ENCODE peak calls at places on chromosome 20, in five cellular contexts. One of them, this sample, is unnamed.

GRCh38 chr20:32522525-32522774 is 62.7 kb downstream of the NOL4L start:
- DNase-seq in hepatocyte: no peak
- DNase-seq in lung: no peak
- DNase-seq in GM12864: no peak
- DNase-seq in kidney epithelial cell: no peak
- DNase-seq in this sample: no peak

GRCh38 chr20:53622247-53623114 is 28.8 kb upstream of the ZNF217 start:
- DNase-seq in GM12864: no peak
- DNase-seq in hepatocyte: peak; percentile 20
- DNase-seq in kidney epithelial cell: no peak
- DNase-seq in lung: no peak
- DNase-seq in this sample: peak; percentile 52

GRCh38 chr20:7926767-7927166 is 13.5 kb downstream of the HAO1 start:
- DNase-seq in hepatocyte: peak; percentile 38
- DNase-seq in kidney epithelial cell: no peak
- DNase-seq in GM12864: no peak
- DNase-seq in lung: no peak
- DNase-seq in this sample: no peak

GRCh38 chr20:2748551-2749342 is 51.7 kb downstream of the CPXM1 start:
- DNase-seq in hepatocyte: no peak
- DNase-seq in lung: no peak
- DNase-seq in kidney epithelial cell: no peak
- DNase-seq in GM12864: no peak
- DNase-seq in this sample: peak; percentile 57

GRCh38 chr20:6692566-6693168 is 74.8 kb upstream of the BMP2 start:
- DNase-seq in GM12864: no peak
- DNase-seq in hepatocyte: peak; percentile 58
- DNase-seq in lung: no peak
- DNase-seq in kidney epithelial cell: no peak
- DNase-seq in this sample: no peak

GRCh38 chr20:36342721-36343120 is 36.6 kb downstream of the DLGAP4 start:
- DNase-seq in GM12864: no peak
- DNase-seq in hepatocyte: no peak
- DNase-seq in kidney epithelial cell: no peak
- DNase-seq in lung: no peak
- DNase-seq in this sample: no peak

GRCh38 chr20:51017313-51017712 is 5.6 kb downstream of the KCNG1 start:
- DNase-seq in GM12864: no peak
- DNase-seq in hepatocyte: no peak
- DNase-seq in lung: no peak
- DNase-seq in kidney epithelial cell: no peak
- DNase-seq in this sample: no peak

GRCh38 chr20:45450097-45450818 is 19.3 kb upstream of the WFDC2 start:
- DNase-seq in hepatocyte: peak; percentile 76
- DNase-seq in kidney epithelial cell: no peak
- DNase-seq in lung: no peak
- DNase-seq in GM12864: no peak
- DNase-seq in this sample: peak; percentile 74

GRCh38 chr20:21704408-21705385 is 767 bp upstream of the PAX1 start:
- DNase-seq in kidney epithelial cell: no peak
- DNase-seq in lung: no peak
- DNase-seq in hepatocyte: no peak
- DNase-seq in GM12864: no peak
- DNase-seq in this sample: no peak

GRCh38 chr20:23634044-23634801 is 3.5 kb downstream of the CST3 start:
- DNase-seq in hepatocyte: no peak
- DNase-seq in lung: no peak
- DNase-seq in GM12864: no peak
- DNase-seq in kidney epithelial cell: no peak
- DNase-seq in this sample: no peak

GRCh38 chr20:35451295-35451694 is 4.1 kb upstream of the CEP250 start:
- DNase-seq in lung: no peak
- DNase-seq in hepatocyte: no peak
- DNase-seq in kidney epithelial cell: no peak
- DNase-seq in GM12864: no peak
- DNase-seq in this sample: no peak

GRCh38 chr20:51594206-51594998 is 51.9 kb upstream of the NFATC2 start:
- DNase-seq in kidney epithelial cell: no peak
- DNase-seq in hepatocyte: no peak
- DNase-seq in GM12864: no peak
- DNase-seq in lung: no peak
- DNase-seq in this sample: peak; percentile 77

GRCh38 chr20:49510562-49511117 is 28.2 kb upstream of the KCNB1 start:
- DNase-seq in kidney epithelial cell: no peak
- DNase-seq in lung: peak; percentile 46
- DNase-seq in hepatocyte: peak; percentile 36
- DNase-seq in GM12864: no peak
- DNase-seq in this sample: peak; percentile 90

GRCh38 chr20:56716806-56717205 is 87.7 kb downstream of the TFAP2C start:
- DNase-seq in kidney epithelial cell: no peak
- DNase-seq in hepatocyte: no peak
- DNase-seq in lung: no peak
- DNase-seq in GM12864: no peak
- DNase-seq in this sample: no peak

GRCh38 chr20:9200196-9200595 is 131.3 kb downstream of the PLCB4 start:
- DNase-seq in hepatocyte: no peak
- DNase-seq in kidney epithelial cell: no peak
- DNase-seq in lung: no peak
- DNase-seq in GM12864: no peak
- DNase-seq in this sample: no peak

GRCh38 chr20:59588236-59588855 is 16.0 kb upstream of the PHACTR3 start:
- DNase-seq in kidney epithelial cell: no peak
- DNase-seq in GM12864: no peak
- DNase-seq in lung: no peak
- DNase-seq in hepatocyte: no peak
- DNase-seq in this sample: no peak

GRCh38 chr20:11195169-11195568 is 521.4 kb upstream of the JAG1 start:
- DNase-seq in lung: no peak
- DNase-seq in GM12864: no peak
- DNase-seq in hepatocyte: peak; percentile 15
- DNase-seq in kidney epithelial cell: no peak
- DNase-seq in this sample: no peak

GRCh38 chr20:64065062-64065972 is 2.3 kb downstream of the TCEA2 start:
- DNase-seq in hepatocyte: no peak
- DNase-seq in lung: no peak
- DNase-seq in GM12864: no peak
- DNase-seq in kidney epithelial cell: no peak
- DNase-seq in this sample: no peak

GRCh38 chr20:366719-367485 is 13.7 kb upstream of the TRIB3 start:
- DNase-seq in kidney epithelial cell: no peak
- DNase-seq in GM12864: no peak
- DNase-seq in hepatocyte: no peak
- DNase-seq in lung: no peak
- DNase-seq in this sample: no peak

GRCh38 chr20:24993337-24994185 is 1.0 kb upstream of the APMAP start:
- DNase-seq in GM12864: no peak
- DNase-seq in kidney epithelial cell: no peak
- DNase-seq in lung: no peak
- DNase-seq in hepatocyte: peak; percentile 42
- DNase-seq in this sample: peak; percentile 17

GRCh38 chr20:32538526-32538918 is 46.6 kb downstream of the NOL4L start:
- DNase-seq in lung: no peak
- DNase-seq in hepatocyte: peak; percentile 67
- DNase-seq in kidney epithelial cell: no peak
- DNase-seq in GM12864: no peak
- DNase-seq in this sample: no peak

DNA sequence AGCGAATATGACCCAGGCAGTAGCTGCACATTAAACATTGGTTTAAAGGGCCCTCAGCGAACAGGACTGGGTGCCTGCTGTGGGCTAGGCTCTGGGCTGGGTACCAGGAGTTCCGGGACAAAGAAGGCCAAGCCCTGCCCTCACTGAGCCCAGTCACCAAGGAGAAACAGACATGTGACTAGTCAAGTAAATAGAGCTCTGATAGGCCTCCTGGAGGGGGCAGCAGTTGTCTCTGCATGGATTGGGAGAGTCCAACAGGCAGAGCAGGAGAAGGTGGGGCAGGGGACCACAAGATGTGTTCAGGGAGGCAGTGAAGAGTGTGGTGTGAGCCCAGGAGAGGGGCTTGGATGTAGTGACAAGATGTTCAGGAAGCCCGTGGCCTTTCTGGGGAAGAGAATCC is 3.1 kb downstream of the HM13 start:
- DNase-seq in lung: no peak
- DNase-seq in hepatocyte: peak; percentile 71
- DNase-seq in GM12864: no peak
- DNase-seq in kidney epithelial cell: peak; percentile 19
- DNase-seq in this sample: no peak
- TF ChIP-seq CTCF in lung: no peak
- TF ChIP-seq CTCF in hepatocyte: no peak
- TF ChIP-seq CTCF in GM12864: no peak
- TF ChIP-seq CTCF in kidney epithelial cell: peak; percentile 51
- TF ChIP-seq CTCF in this sample: no peak

GRCh38 chr20:38291582-38291918 is 12.4 kb upstream of the BPI start:
- DNase-seq in hepatocyte: no peak
- DNase-seq in GM12864: no peak
- DNase-seq in kidney epithelial cell: no peak
- DNase-seq in lung: no peak
- DNase-seq in this sample: no peak

GRCh38 chr20:38291961-38292360 is 12.0 kb upstream of the BPI start:
- DNase-seq in hepatocyte: no peak
- DNase-seq in lung: no peak
- DNase-seq in kidney epithelial cell: no peak
- DNase-seq in GM12864: no peak
- DNase-seq in this sample: no peak

GRCh38 chr20:38294334-38294592 is 9.7 kb upstream of the BPI start:
- DNase-seq in GM12864: no peak
- DNase-seq in hepatocyte: no peak
- DNase-seq in kidney epithelial cell: no peak
- DNase-seq in lung: no peak
- DNase-seq in this sample: peak; percentile 54

GRCh38 chr20:38293490-38294333 is 10.2 kb upstream of the BPI start:
- DNase-seq in GM12864: no peak
- DNase-seq in hepatocyte: no peak
- DNase-seq in lung: no peak
- DNase-seq in kidney epithelial cell: no peak
- DNase-seq in this sample: no peak

DNA sequence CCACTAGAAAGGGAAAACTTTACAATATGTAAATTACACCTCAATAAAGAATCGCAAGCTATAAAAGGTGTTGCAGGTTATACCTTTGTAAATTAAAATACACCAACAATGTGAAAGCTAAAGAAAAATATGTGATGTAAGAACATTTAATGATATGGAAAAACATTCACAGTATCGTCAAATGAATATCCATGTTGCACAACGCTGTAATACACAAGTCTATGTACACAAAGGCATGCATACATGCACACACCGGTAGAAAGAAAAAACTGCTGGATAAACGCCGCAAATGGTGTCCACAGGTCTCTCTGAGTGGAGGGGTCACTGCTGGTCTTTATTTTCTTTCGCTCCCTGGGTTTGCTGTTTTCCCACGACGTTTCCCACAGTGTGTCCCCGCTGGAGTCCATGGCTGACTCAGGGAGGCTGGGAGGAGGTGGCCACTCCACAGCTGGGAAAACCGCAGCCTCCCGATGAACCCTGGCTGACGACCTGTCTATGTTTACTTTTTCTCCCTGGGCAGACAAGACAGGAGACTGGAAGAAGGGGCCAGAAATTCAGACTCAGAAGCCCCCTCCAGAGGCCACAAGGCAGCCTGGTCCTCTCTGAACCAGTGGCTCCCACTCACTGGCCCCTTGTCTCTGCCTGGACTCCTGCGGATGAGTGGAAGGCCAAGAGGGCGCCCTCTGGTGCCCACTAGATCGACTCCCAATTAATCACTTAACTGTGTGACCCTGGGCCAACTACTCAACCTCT is 13.0 kb upstream of the BPI start:
- DNase-seq in kidney epithelial cell: peak; percentile 65
- DNase-seq in hepatocyte: peak; percentile 59
- DNase-seq in GM12864: no peak
- DNase-seq in lung: no peak
- DNase-seq in this sample: no peak
- TF ChIP-seq CTCF in kidney epithelial cell: peak; percentile 57
- TF ChIP-seq CTCF in hepatocyte: peak; percentile 44
- TF ChIP-seq CTCF in GM12864: peak; percentile 49
- TF ChIP-seq CTCF in lung: no peak
- TF ChIP-seq CTCF in this sample: no peak

GRCh38 chr20:29079769-29080690 is 2177.4 kb upstream of the DEFB115 start:
- DNase-seq in GM12864: no peak
- DNase-seq in kidney epithelial cell: no peak
- DNase-seq in hepatocyte: no peak
- DNase-seq in lung: no peak
- DNase-seq in this sample: no peak

GRCh38 chr20:29086938-29087337 is 2170.5 kb upstream of the DEFB115 start:
- DNase-seq in lung: no peak
- DNase-seq in kidney epithelial cell: no peak
- DNase-seq in GM12864: no peak
- DNase-seq in hepatocyte: no peak
- DNase-seq in this sample: no peak

DNA sequence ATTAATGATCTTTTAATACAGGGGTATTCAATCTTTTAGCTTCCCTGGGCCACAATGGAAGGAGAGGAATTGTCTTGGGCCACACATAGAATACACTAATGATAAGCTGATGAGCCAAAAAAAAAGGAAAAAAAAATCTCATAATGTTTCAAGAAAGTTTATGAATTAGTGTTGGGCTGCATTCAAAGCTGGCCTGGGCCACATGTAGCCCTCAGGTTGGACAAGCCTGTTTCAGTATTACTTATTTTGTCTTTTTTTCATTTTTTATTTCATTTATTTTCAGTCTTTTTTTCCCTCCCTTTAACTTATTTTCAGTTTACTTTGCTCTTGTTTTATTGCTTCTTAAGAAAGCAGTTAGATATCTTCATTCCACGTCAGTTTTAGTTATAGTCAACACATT is 2171.8 kb upstream of the DEFB115 start:
- DNase-seq in GM12864: no peak
- DNase-seq in kidney epithelial cell: no peak
- DNase-seq in lung: no peak
- DNase-seq in hepatocyte: no peak
- DNase-seq in this sample: no peak
- TF ChIP-seq CTCF in GM12864: no peak
- TF ChIP-seq CTCF in kidney epithelial cell: no peak
- TF ChIP-seq CTCF in lung: no peak
- TF ChIP-seq CTCF in hepatocyte: no peak
- TF ChIP-seq CTCF in this sample: no peak

GRCh38 chr20:62352402-62353288 is 14.5 kb downstream of the LAMA5 start:
- DNase-seq in kidney epithelial cell: no peak
- DNase-seq in lung: no peak
- DNase-seq in hepatocyte: no peak
- DNase-seq in GM12864: no peak
- DNase-seq in this sample: peak; percentile 96
- TF ChIP-seq CTCF in kidney epithelial cell: peak; percentile 7
- TF ChIP-seq CTCF in lung: no peak
- TF ChIP-seq CTCF in hepatocyte: no peak
- TF ChIP-seq CTCF in GM12864: no peak
- TF ChIP-seq CTCF in this sample: peak; percentile 15

GRCh38 chr20:33880396-33880795 is 69.2 kb downstream of the CHMP4B start:
- DNase-seq in kidney epithelial cell: no peak
- DNase-seq in hepatocyte: no peak
- DNase-seq in GM12864: no peak
- DNase-seq in lung: no peak
- DNase-seq in this sample: no peak
- TF ChIP-seq CTCF in kidney epithelial cell: no peak
- TF ChIP-seq CTCF in hepatocyte: no peak
- TF ChIP-seq CTCF in GM12864: no peak
- TF ChIP-seq CTCF in lung: no peak
- TF ChIP-seq CTCF in this sample: no peak

This sample was measured in sigmoid colon.